ENCODE peak calls at places on chromosomes 3 and 15, in ten cellular contexts. One of them, this sample, is unnamed.

GRCh38 chr15:68991723-68992122 is 22.8 kb upstream of the NOX5 start:
- DNase-seq in colonic mucosa: no peak
- DNase-seq in CD4-positive, alpha-beta T cell: no peak
- DNase-seq in mammary epithelial cell: peak; percentile 70
- DNase-seq in PC-3: no peak
- DNase-seq in hepatocyte: peak; percentile 59
- DNase-seq in fibroblast of lung: peak; percentile 10
- DNase-seq in psoas muscle: no peak
- DNase-seq in heart right ventricle: no peak
- DNase-seq in A673: no peak
- DNase-seq in this sample: no peak

GRCh38 chr15:64925335-64926330 is 13.9 kb downstream of the ANKDD1A start:
- DNase-seq in colonic mucosa: no peak
- DNase-seq in CD4-positive, alpha-beta T cell: no peak
- DNase-seq in mammary epithelial cell: no peak
- DNase-seq in PC-3: no peak
- DNase-seq in hepatocyte: no peak
- DNase-seq in fibroblast of lung: no peak
- DNase-seq in psoas muscle: no peak
- DNase-seq in heart right ventricle: no peak
- DNase-seq in A673: no peak
- DNase-seq in this sample: no peak

GRCh38 chr3:184358921-184359350 is 2.5 kb downstream of the CLCN2 start:
- DNase-seq in colonic mucosa: no peak
- DNase-seq in CD4-positive, alpha-beta T cell: no peak
- DNase-seq in mammary epithelial cell: no peak
- DNase-seq in PC-3: no peak
- DNase-seq in hepatocyte: no peak
- DNase-seq in fibroblast of lung: no peak
- DNase-seq in psoas muscle: no peak
- DNase-seq in heart right ventricle: no peak
- DNase-seq in A673: no peak
- DNase-seq in this sample: no peak

GRCh38 chr15:38536201-38536676 is 28.4 kb downstream of the RASGRP1 start:
- DNase-seq in colonic mucosa: no peak
- DNase-seq in CD4-positive, alpha-beta T cell: no peak
- DNase-seq in mammary epithelial cell: no peak
- DNase-seq in PC-3: no peak
- DNase-seq in hepatocyte: no peak
- DNase-seq in fibroblast of lung: peak; percentile 25
- DNase-seq in psoas muscle: peak; percentile 23
- DNase-seq in heart right ventricle: peak; percentile 36
- DNase-seq in A673: no peak
- DNase-seq in this sample: peak; percentile 69

GRCh38 chr3:48747703-48748102 is 30.7 kb upstream of the IP6K2 start:
- DNase-seq in colonic mucosa: no peak
- DNase-seq in CD4-positive, alpha-beta T cell: no peak
- DNase-seq in mammary epithelial cell: no peak
- DNase-seq in PC-3: no peak
- DNase-seq in hepatocyte: no peak
- DNase-seq in fibroblast of lung: no peak
- DNase-seq in psoas muscle: peak; percentile 58
- DNase-seq in heart right ventricle: no peak
- DNase-seq in A673: no peak
- DNase-seq in this sample: no peak

GRCh38 chr15:60735559-60736047 is 256.7 kb upstream of the ICE2 start:
- DNase-seq in colonic mucosa: no peak
- DNase-seq in CD4-positive, alpha-beta T cell: no peak
- DNase-seq in mammary epithelial cell: no peak
- DNase-seq in PC-3: no peak
- DNase-seq in hepatocyte: peak; percentile 28
- DNase-seq in fibroblast of lung: no peak
- DNase-seq in psoas muscle: no peak
- DNase-seq in heart right ventricle: no peak
- DNase-seq in A673: no peak
- DNase-seq in this sample: no peak

GRCh38 chr3:31968927-31969418 is 12.1 kb downstream of the OSBPL10 start:
- DNase-seq in colonic mucosa: peak; percentile 13
- DNase-seq in CD4-positive, alpha-beta T cell: no peak
- DNase-seq in mammary epithelial cell: peak; percentile 97
- DNase-seq in PC-3: peak; percentile 97
- DNase-seq in hepatocyte: peak; percentile 37
- DNase-seq in fibroblast of lung: peak; percentile 94
- DNase-seq in psoas muscle: no peak
- DNase-seq in heart right ventricle: no peak
- DNase-seq in A673: no peak
- DNase-seq in this sample: peak; percentile 80

GRCh38 chr3:139677341-139678155 is at the start of gene NMNAT3:
- DNase-seq in colonic mucosa: peak; percentile 96
- DNase-seq in CD4-positive, alpha-beta T cell: peak; percentile 70
- DNase-seq in mammary epithelial cell: peak; percentile 45
- DNase-seq in PC-3: peak; percentile 68
- DNase-seq in hepatocyte: peak; percentile 95
- DNase-seq in fibroblast of lung: peak; percentile 59
- DNase-seq in psoas muscle: peak; percentile 84
- DNase-seq in heart right ventricle: peak; percentile 87
- DNase-seq in A673: peak; percentile 72
- DNase-seq in this sample: no peak

GRCh38 chr3:165195628-165196576 is at the start of gene SLITRK3:
- DNase-seq in colonic mucosa: no peak
- DNase-seq in CD4-positive, alpha-beta T cell: no peak
- DNase-seq in mammary epithelial cell: no peak
- DNase-seq in PC-3: no peak
- DNase-seq in hepatocyte: peak; percentile 19
- DNase-seq in fibroblast of lung: peak; percentile 9
- DNase-seq in psoas muscle: no peak
- DNase-seq in heart right ventricle: no peak
- DNase-seq in A673: peak; percentile 35
- DNase-seq in this sample: no peak

GRCh38 chr3:174062923-174063322 is 665.4 kb downstream of the NLGN1 start:
- DNase-seq in colonic mucosa: no peak
- DNase-seq in CD4-positive, alpha-beta T cell: no peak
- DNase-seq in mammary epithelial cell: no peak
- DNase-seq in PC-3: no peak
- DNase-seq in hepatocyte: no peak
- DNase-seq in fibroblast of lung: peak; percentile 12
- DNase-seq in psoas muscle: no peak
- DNase-seq in heart right ventricle: no peak
- DNase-seq in A673: no peak
- DNase-seq in this sample: no peak

GRCh38 chr3:95654567-95655362 is 1159.6 kb upstream of the EPHA6 start:
- DNase-seq in colonic mucosa: no peak
- DNase-seq in CD4-positive, alpha-beta T cell: no peak
- DNase-seq in mammary epithelial cell: no peak
- DNase-seq in PC-3: no peak
- DNase-seq in hepatocyte: no peak
- DNase-seq in fibroblast of lung: no peak
- DNase-seq in psoas muscle: no peak
- DNase-seq in heart right ventricle: no peak
- DNase-seq in A673: no peak
- DNase-seq in this sample: no peak

GRCh38 chr3:10933958-10934481 is 58.5 kb upstream of the SLC6A1 start:
- DNase-seq in colonic mucosa: no peak
- DNase-seq in CD4-positive, alpha-beta T cell: no peak
- DNase-seq in mammary epithelial cell: peak; percentile 67
- DNase-seq in PC-3: peak; percentile 85
- DNase-seq in hepatocyte: no peak
- DNase-seq in fibroblast of lung: peak; percentile 15
- DNase-seq in psoas muscle: no peak
- DNase-seq in heart right ventricle: no peak
- DNase-seq in A673: no peak
- DNase-seq in this sample: peak; percentile 4

DNA sequence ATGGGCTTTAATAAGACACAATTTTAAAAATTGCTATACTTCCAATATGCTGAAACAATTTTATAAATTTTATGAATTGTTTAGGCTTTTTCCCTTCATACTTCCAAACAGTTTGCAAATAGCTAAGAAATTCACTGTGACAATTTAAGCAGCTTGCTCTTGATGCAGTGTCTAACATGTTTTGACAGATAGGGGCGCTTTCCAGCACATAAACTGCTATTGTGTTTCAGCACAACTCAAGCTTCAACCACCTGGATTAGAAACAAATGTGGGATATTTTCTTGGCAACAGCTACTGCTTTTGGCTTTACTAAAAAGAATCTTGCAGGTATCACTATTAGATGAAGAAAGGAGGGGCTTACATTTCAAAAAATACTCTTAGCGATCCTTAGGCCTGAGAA is 565.8 kb upstream of the DPPA4 start:
- DNase-seq in colonic mucosa: no peak
- DNase-seq in CD4-positive, alpha-beta T cell: no peak
- DNase-seq in mammary epithelial cell: no peak
- DNase-seq in PC-3: peak; percentile 24
- DNase-seq in hepatocyte: no peak
- DNase-seq in fibroblast of lung: no peak
- DNase-seq in psoas muscle: no peak
- DNase-seq in heart right ventricle: no peak
- DNase-seq in A673: no peak
- DNase-seq in this sample: no peak
- TF ChIP-seq CTCF in colonic mucosa: no peak
- TF ChIP-seq CTCF in CD4-positive, alpha-beta T cell: no peak
- TF ChIP-seq CTCF in mammary epithelial cell: peak; percentile 43
- TF ChIP-seq CTCF in PC-3: peak; percentile 48
- TF ChIP-seq CTCF in hepatocyte: peak; percentile 8
- TF ChIP-seq CTCF in fibroblast of lung: no peak
- TF ChIP-seq CTCF in psoas muscle: no peak
- TF ChIP-seq CTCF in heart right ventricle: no peak
- TF ChIP-seq CTCF in A673: no peak
- TF ChIP-seq CTCF in this sample: no peak

GRCh38 chr3:38722760-38723568 is 73.5 kb upstream of the SCN5A start:
- DNase-seq in colonic mucosa: no peak
- DNase-seq in CD4-positive, alpha-beta T cell: no peak
- DNase-seq in mammary epithelial cell: no peak
- DNase-seq in PC-3: no peak
- DNase-seq in hepatocyte: no peak
- DNase-seq in fibroblast of lung: peak; percentile 34
- DNase-seq in psoas muscle: no peak
- DNase-seq in heart right ventricle: no peak
- DNase-seq in A673: no peak
- DNase-seq in this sample: peak; percentile 27

GRCh38 chr3:38717603-38718240 is 68.2 kb upstream of the SCN5A start:
- DNase-seq in colonic mucosa: no peak
- DNase-seq in CD4-positive, alpha-beta T cell: no peak
- DNase-seq in mammary epithelial cell: peak; percentile 30
- DNase-seq in PC-3: no peak
- DNase-seq in hepatocyte: no peak
- DNase-seq in fibroblast of lung: no peak
- DNase-seq in psoas muscle: no peak
- DNase-seq in heart right ventricle: peak; percentile 55
- DNase-seq in A673: no peak
- DNase-seq in this sample: no peak

GRCh38 chr3:38721207-38721772 is 71.8 kb upstream of the SCN5A start:
- DNase-seq in colonic mucosa: no peak
- DNase-seq in CD4-positive, alpha-beta T cell: no peak
- DNase-seq in mammary epithelial cell: no peak
- DNase-seq in PC-3: no peak
- DNase-seq in hepatocyte: no peak
- DNase-seq in fibroblast of lung: no peak
- DNase-seq in psoas muscle: no peak
- DNase-seq in heart right ventricle: no peak
- DNase-seq in A673: no peak
- DNase-seq in this sample: no peak

GRCh38 chr3:38723569-38724391 is 74.3 kb upstream of the SCN5A start:
- DNase-seq in colonic mucosa: no peak
- DNase-seq in CD4-positive, alpha-beta T cell: no peak
- DNase-seq in mammary epithelial cell: no peak
- DNase-seq in PC-3: no peak
- DNase-seq in hepatocyte: no peak
- DNase-seq in fibroblast of lung: no peak
- DNase-seq in psoas muscle: no peak
- DNase-seq in heart right ventricle: peak; percentile 34
- DNase-seq in A673: no peak
- DNase-seq in this sample: no peak

DNA sequence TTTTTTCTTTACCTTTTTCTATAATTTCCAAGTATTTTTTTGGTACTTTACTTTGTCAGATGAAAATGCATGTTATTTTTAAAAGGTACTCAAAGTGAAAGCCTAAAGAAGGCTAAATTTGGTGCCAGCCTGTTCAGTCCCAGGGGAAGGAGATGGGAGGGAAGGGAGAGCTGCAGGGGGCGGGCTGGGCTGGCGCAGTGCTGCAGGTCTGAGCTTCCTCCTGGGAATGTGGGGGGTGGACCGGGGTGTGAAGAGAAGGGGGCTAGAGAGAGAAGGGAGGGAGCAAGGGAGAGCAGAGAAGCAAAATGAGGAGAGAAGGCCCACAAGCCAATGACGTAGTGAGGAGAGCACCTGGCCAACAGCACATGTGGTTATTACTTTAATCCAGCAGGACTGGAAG is 71.0 kb upstream of the SCN5A start:
- DNase-seq in colonic mucosa: no peak
- DNase-seq in CD4-positive, alpha-beta T cell: no peak
- DNase-seq in mammary epithelial cell: no peak
- DNase-seq in PC-3: no peak
- DNase-seq in hepatocyte: no peak
- DNase-seq in fibroblast of lung: no peak
- DNase-seq in psoas muscle: no peak
- DNase-seq in heart right ventricle: no peak
- DNase-seq in A673: no peak
- DNase-seq in this sample: no peak
- H3K9me3 ChIP-seq in colonic mucosa: no peaks in the 10 kb centered on the region
- H3K9me3 ChIP-seq in CD4-positive, alpha-beta T cell: no peaks in the 10 kb centered on the region
- H3K9me3 ChIP-seq in mammary epithelial cell: no peaks in the 10 kb centered on the region
- H3K9me3 ChIP-seq in PC-3: no peaks in the 10 kb centered on the region
- H3K9me3 ChIP-seq in hepatocyte: no peaks in the 10 kb centered on the region
- H3K9me3 ChIP-seq in fibroblast of lung: no peaks in the 10 kb centered on the region
- H3K9me3 ChIP-seq in psoas muscle: no peaks in the 10 kb centered on the region
- H3K9me3 ChIP-seq in heart right ventricle: no peaks in the 10 kb centered on the region
- H3K9me3 ChIP-seq in A673: no peaks in the 10 kb centered on the region
- H3K9me3 ChIP-seq in this sample: no peaks in the 10 kb centered on the region

GRCh38 chr3:160929595-160929994 is 173.6 kb downstream of the PPM1L start:
- DNase-seq in colonic mucosa: no peak
- DNase-seq in CD4-positive, alpha-beta T cell: no peak
- DNase-seq in mammary epithelial cell: no peak
- DNase-seq in PC-3: peak; percentile 47
- DNase-seq in hepatocyte: no peak
- DNase-seq in fibroblast of lung: no peak
- DNase-seq in psoas muscle: peak; percentile 30
- DNase-seq in heart right ventricle: peak; percentile 69
- DNase-seq in A673: no peak
- DNase-seq in this sample: no peak
- TF ChIP-seq CTCF in colonic mucosa: no peak
- TF ChIP-seq CTCF in CD4-positive, alpha-beta T cell: no peak
- TF ChIP-seq CTCF in mammary epithelial cell: peak; percentile 24
- TF ChIP-seq CTCF in PC-3: peak; percentile 37
- TF ChIP-seq CTCF in hepatocyte: peak; percentile 15
- TF ChIP-seq CTCF in fibroblast of lung: no peak
- TF ChIP-seq CTCF in psoas muscle: peak; percentile 36
- TF ChIP-seq CTCF in heart right ventricle: peak; percentile 53
- TF ChIP-seq CTCF in A673: no peak
- TF ChIP-seq CTCF in this sample: peak; percentile 20

DNA sequence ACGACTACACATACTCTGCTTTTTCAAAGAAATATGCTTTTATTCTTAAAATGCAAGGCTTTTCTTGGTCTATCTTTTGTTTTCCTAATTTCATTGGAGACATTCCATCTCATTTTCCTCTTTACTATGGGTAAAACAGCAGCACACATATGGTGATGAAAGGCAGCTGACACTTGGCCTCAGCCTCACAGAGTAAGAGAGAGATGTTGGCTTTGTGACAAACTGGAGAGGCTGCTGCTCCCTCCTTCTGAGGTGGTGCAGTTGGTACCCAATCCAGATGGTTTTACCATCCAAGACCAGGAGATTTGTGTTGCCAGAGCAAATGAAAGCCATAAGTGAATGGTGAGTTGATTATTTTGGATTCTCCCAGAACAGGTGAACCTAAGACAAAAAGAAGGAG is 13.2 kb upstream of the SLC2A2 start:
- DNase-seq in colonic mucosa: no peak
- DNase-seq in CD4-positive, alpha-beta T cell: no peak
- DNase-seq in mammary epithelial cell: no peak
- DNase-seq in PC-3: no peak
- DNase-seq in hepatocyte: no peak
- DNase-seq in fibroblast of lung: no peak
- DNase-seq in psoas muscle: no peak
- DNase-seq in heart right ventricle: no peak
- DNase-seq in A673: no peak
- DNase-seq in this sample: no peak
- H3K9me3 ChIP-seq in colonic mucosa: no peaks in the 10 kb centered on the region
- H3K9me3 ChIP-seq in CD4-positive, alpha-beta T cell: no peaks in the 10 kb centered on the region
- H3K9me3 ChIP-seq in mammary epithelial cell: no peaks in the 10 kb centered on the region
- H3K9me3 ChIP-seq in PC-3: no peaks in the 10 kb centered on the region
- H3K9me3 ChIP-seq in hepatocyte: no peaks in the 10 kb centered on the region
- H3K9me3 ChIP-seq in fibroblast of lung: no peaks in the 10 kb centered on the region
- H3K9me3 ChIP-seq in psoas muscle: no peaks in the 10 kb centered on the region
- H3K9me3 ChIP-seq in heart right ventricle: no peaks in the 10 kb centered on the region
- H3K9me3 ChIP-seq in A673: no peaks in the 10 kb centered on the region
- H3K9me3 ChIP-seq in this sample: no peaks in the 10 kb centered on the region